ENCODE peak calls at places on chromosomes 16 and 17, in six cellular contexts. O is hepatic stellate cell; R is stimulated activated CD4-positive, alpha-beta T cell treated with anti-CD3 and anti-CD28 coated beads, TNF-alpha, amount 100 ng/mL, for 48 hours; H is psoas muscle; G is gastrocnemius medialis; J is activated naive CD4-positive, alpha-beta T cell treated with anti-CD3 and anti-CD28 coated beads, Interleukin-2, amount 50 U/mL, for 16 hours. K is an unnamed sample.
A peak's percentile ranks its signal among the peaks of the same experiment; 100 is the strongest.

GRCh38 chr17:67685351-67685750 is 32.4 kb upstream of the NOL11 start:
- DNase-seq in O (no peak), H (no peak), J (no peak), G (no peak), R (no peak), K (no peak)

GRCh38 chr16:26752166-26752565 is 314.6 kb upstream of the C16orf82 start:
- DNase-seq in O (no peak), R (no peak), H (no peak), J (no peak), G (no peak), K (no peak)

GRCh38 chr16:85249418-85249817 is 137.1 kb upstream of the CIBAR2 start:
- DNase-seq in G (no peak), J (no peak), O (no peak), H (peak; percentile 86), R (no peak), K (no peak)

GRCh38 chr16:88527186-88527936 is 42.8 kb upstream of the ZC3H18 start:
- DNase-seq in O (peak; percentile 82), G (no peak), J (peak; percentile 64), R (peak; percentile 35), H (peak; percentile 77), K (peak; percentile 67)

GRCh38 chr16:680967-681745 is 946 bp downstream of the STUB1 start:
- DNase-seq in J (no peak), H (peak; percentile 89), R (no peak), G (peak; percentile 48), O (peak; percentile 40), K (peak; percentile 58)

GRCh38 chr16:84557059-84557458 is 52.6 kb upstream of the MEAK7 start:
- DNase-seq in R (no peak), J (no peak), G (no peak), H (peak; percentile 15), O (no peak), K (no peak)

GRCh38 chr16:4688674-4689045 is 4.7 kb upstream of the NUDT16L1 start:
- DNase-seq in O (no peak), J (no peak), G (no peak), R (no peak), H (peak; percentile 55), K (no peak)

GRCh38 chr17:50051082-50051576 is 4.8 kb upstream of the ITGA3 start:
- DNase-seq in H (peak; percentile 49), J (peak; percentile 52), R (peak; percentile 41), G (no peak), O (peak; percentile 78), K (no peak)

GRCh38 chr17:42929497-42929844 is 28.9 kb downstream of the G6PC1 start:
- DNase-seq in O (no peak), H (no peak), R (no peak), J (no peak), G (no peak), K (no peak)

GRCh38 chr17:48996696-48997102 is 486 bp upstream of the IGF2BP1 start:
- DNase-seq in R (no peak), J (no peak), G (no peak), H (no peak), O (no peak), K (no peak)

GRCh38 chr16:81198635-81199034 is 39.9 kb upstream of the BCO1 start:
- DNase-seq in O (no peak), H (no peak), R (no peak), G (no peak), J (no peak), K (no peak)

GRCh38 chr17:32348483-32348800 is 1.5 kb upstream of the ZNF207 start:
- DNase-seq in R (no peak), G (no peak), O (no peak), J (no peak), H (no peak), K (no peak)

GRCh38 chr16:84548971-84549844 is 44.7 kb upstream of the MEAK7 start:
- DNase-seq in H (peak; percentile 54), R (no peak), G (no peak), O (peak; percentile 40), J (peak; percentile 42), K (no peak)

GRCh38 chr17:43155666-43156065 is 15.3 kb upstream of the NBR1 start:
- DNase-seq in J (no peak), H (no peak), R (no peak), G (no peak), O (no peak), K (no peak)

K was measured in OCI-LY7.